ENCODE peak calls at places on chromosomes 2 and 18, in six cellular contexts. B, S, V, R, D and I are unnamed samples.
A peak's percentile ranks its signal among the peaks of the same experiment; 100 is the strongest.

GRCh38 chr2:28452534-28453081 is 43.3 kb upstream of the PLB1 start:
- DNase-seq in B (peak; percentile 58), S (peak; percentile 75), V (peak; percentile 75), R (no peak), D (peak; percentile 93), I (peak; percentile 57)

GRCh38 chr2:72118951-72119350 is 28.7 kb downstream of the CYP26B1 start:
- DNase-seq in B (no peak), S (no peak), V (no peak), R (no peak), D (no peak), I (no peak)

GRCh38 chr2:181581534-181581933 is 75.4 kb downstream of the CERKL start:
- DNase-seq in B (no peak), S (no peak), V (no peak), R (no peak), D (no peak), I (no peak)

GRCh38 chr2:178730049-178730448 is 77.2 kb downstream of the TTN start:
- DNase-seq in B (no peak), S (no peak), V (no peak), R (no peak), D (no peak), I (no peak)

GRCh38 chr2:102256281-102256680 is 55.1 kb upstream of the IL1RL1 start:
- DNase-seq in B (no peak), S (no peak), V (no peak), R (no peak), D (no peak), I (no peak)

GRCh38 chr2:29013046-29013780 is 32.1 kb downstream of the TOGARAM2 start:
- DNase-seq in B (no peak), S (no peak), V (no peak), R (no peak), D (no peak), I (no peak)

GRCh38 chr18:22551536-22552151 is 133.9 kb upstream of the CTAGE1 start:
- DNase-seq in B (no peak), S (no peak), V (no peak), R (no peak), D (no peak), I (no peak)

GRCh38 chr2:173136614-173137013 is 61.0 kb downstream of the MAP3K20 start:
- DNase-seq in B (no peak), S (no peak), V (no peak), R (no peak), D (no peak), I (no peak)

GRCh38 chr18:64148988-64149387 is at the start of gene LINC00305:
- DNase-seq in B (no peak), S (no peak), V (no peak), R (no peak), D (no peak), I (no peak)

GRCh38 chr2:141959016-141959415 is 171.8 kb downstream of the LRP1B start:
- DNase-seq in B (no peak), S (no peak), V (no peak), R (no peak), D (no peak), I (no peak)

GRCh38 chr2:94870392-94871225 is 621 bp upstream of the TEKT4 start:
- DNase-seq in B (peak; percentile 17), S (peak; percentile 56), V (peak; percentile 36), R (no peak), D (peak; percentile 95), I (peak; percentile 23)

GRCh38 chr2:56449449-56449860 is 265.7 kb downstream of the CCDC85A start:
- DNase-seq in B (no peak), S (no peak), V (no peak), R (no peak), D (no peak), I (no peak)

GRCh38 chr2:219661197-219661954 is 33.9 kb downstream of the SLC4A3 start:
- DNase-seq in B (peak; percentile 24), S (no peak), V (peak; percentile 37), R (peak; percentile 44), D (no peak), I (no peak)

GRCh38 chr2:48415765-48416515 is 114.0 kb upstream of the STON1 start:
- DNase-seq in B (peak; percentile 88), S (no peak), V (no peak), R (no peak), D (no peak), I (no peak)

GRCh38 chr2:44740678-44741077 is 200.8 kb upstream of the SIX3 start:
- DNase-seq in B (no peak), S (no peak), V (no peak), R (no peak), D (no peak), I (no peak)

GRCh38 chr18:42064109-42064508 is 109.1 kb downstream of the PIK3C3 start:
- DNase-seq in B (no peak), S (no peak), V (no peak), R (no peak), D (no peak), I (no peak)

GRCh38 chr2:204468689-204469429 is 76.4 kb upstream of the PARD3B start:
- DNase-seq in B (no peak), S (no peak), V (no peak), R (no peak), D (no peak), I (no peak)

GRCh38 chr2:74514368-74515270 is at the start of gene TLX2:
- DNase-seq in B (no peak), S (no peak), V (no peak), R (no peak), D (peak; percentile 76), I (no peak)

GRCh38 chr2:215332876-215333600 is 21.2 kb downstream of the ATIC start:
- DNase-seq in B (no peak), S (no peak), V (no peak), R (peak; percentile 20), D (no peak), I (no peak)

DNA sequence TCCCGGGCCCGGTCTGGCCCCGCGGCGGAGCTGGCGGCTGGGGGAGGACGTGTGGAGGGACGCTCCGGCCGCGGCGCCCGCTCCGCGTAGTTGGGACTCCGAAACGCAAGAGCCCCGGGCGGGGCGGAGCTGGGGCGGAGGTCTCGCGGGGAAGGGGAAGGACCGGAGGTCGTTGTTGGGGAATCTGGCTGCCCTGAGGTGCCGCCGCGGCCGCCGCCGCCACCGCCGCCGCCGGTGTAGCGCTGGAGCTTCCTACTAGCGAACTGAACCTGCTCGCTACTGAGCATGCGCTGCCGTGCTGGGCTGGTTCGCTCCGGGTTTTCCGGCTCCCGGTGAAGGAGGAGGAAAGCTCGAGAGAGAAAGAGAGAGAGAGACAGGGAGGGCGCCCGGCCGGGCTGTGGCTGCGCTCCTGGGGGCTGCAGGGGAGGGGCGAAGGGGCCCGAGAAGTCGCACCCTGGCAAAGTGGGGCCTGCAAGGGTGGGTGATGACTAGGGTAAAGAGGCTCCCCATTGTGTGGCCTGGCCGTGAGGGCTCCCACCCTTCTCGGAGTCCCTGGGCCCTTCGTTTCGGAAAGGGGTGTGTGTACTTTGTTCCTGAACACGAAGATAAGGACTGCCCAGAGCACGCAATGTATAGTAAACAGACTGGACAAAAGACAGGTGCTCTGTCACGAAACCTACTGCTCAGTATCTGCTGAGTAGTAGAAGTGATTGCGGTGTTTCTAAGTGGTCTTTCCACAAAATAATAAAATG is at the start of gene SOS1:
- DNase-seq in B (peak; percentile 96), S (peak; percentile 69), V (peak; percentile 91), R (peak; percentile 69), D (peak; percentile 96), I (peak; percentile 67)
- TF ChIP-seq POLR2A in B (peak; percentile 81), S (peak; percentile 44), V (peak; percentile 86), R (peak; percentile 79), D (peak; percentile 72), I (peak; percentile 75)

DNA sequence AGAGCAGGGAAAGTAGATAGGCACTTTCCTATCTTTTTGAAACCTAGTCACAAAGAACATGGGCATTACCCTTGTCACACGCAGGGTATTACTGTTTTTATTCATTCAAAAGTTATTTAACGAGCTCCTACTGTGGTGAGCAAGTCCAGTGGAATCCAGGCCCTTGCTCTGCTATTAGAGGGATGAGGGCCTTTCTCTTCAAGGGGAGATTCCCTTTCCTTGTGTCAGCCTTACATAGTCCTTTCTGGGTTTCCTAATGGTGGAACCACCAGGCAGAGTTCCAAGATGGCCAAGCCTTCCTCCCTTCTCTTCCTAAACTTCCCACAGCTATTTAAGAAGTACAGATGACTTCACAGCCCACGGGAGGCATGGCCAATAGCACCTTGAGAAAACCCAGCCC is 64.6 kb downstream of the SPTBN1 start:
- DNase-seq in B (no peak), S (no peak), V (no peak), R (no peak), D (no peak), I (no peak)
- TF ChIP-seq TAF1 in B (no peak), S (no peak), V (no peak), R (no peak), D (no peak), I (no peak)

GRCh38 chr18:3447895-3448844 is 1.8 kb upstream of the TGIF1 start:
- DNase-seq in B (peak; percentile 93), S (peak; percentile 60), V (peak; percentile 92), R (peak; percentile 19), D (peak; percentile 89), I (peak; percentile 53)
- TF ChIP-seq POLR2A in B (peak; percentile 84), S (no peak), V (no peak), R (peak; percentile 71), D (peak; percentile 79), I (no peak)

GRCh38 chr2:100109986-100110980 is 32.1 kb downstream of the AFF3 start:
- DNase-seq in B (no peak), S (no peak), V (no peak), R (no peak), D (no peak), I (no peak)
- TF ChIP-seq TAF1 in B (no peak), S (no peak), V (no peak), R (no peak), D (no peak), I (no peak)